ENCODE peak calls at places on chromosomes 3 and 15, in seven cellular contexts. V, S, Y, B, U, F and W are unnamed samples.

GRCh38 chr3:174540536-174540935 is 318.6 kb upstream of the NAALADL2 start:
- DNase-seq in U (no peak), F (no peak), V (no peak), B (no peak), S (no peak), Y (no peak), W (no peak)

GRCh38 chr3:143122089-143122430 is 2.5 kb downstream of the CHST2 start:
- DNase-seq in S (no peak), B (no peak), F (no peak), V (no peak), U (peak; percentile 34), Y (no peak), W (no peak)

GRCh38 chr3:9676780-9677179 is 26.9 kb upstream of the CPNE9 start:
- DNase-seq in F (no peak), U (no peak), S (no peak), Y (no peak), B (no peak), V (no peak), W (no peak)

GRCh38 chr15:27587810-27588209 is 511.3 kb downstream of the OCA2 start:
- DNase-seq in S (no peak), Y (no peak), V (peak; percentile 8), B (no peak), F (no peak), U (no peak), W (no peak)

GRCh38 chr3:121855555-121855954 is 20.5 kb downstream of the EAF2 start:
- DNase-seq in Y (peak; percentile 11), B (no peak), V (peak; percentile 8), F (no peak), U (no peak), S (no peak), W (no peak)

GRCh38 chr3:128316456-128316855 is 150.2 kb downstream of the DNAJB8 start:
- DNase-seq in S (no peak), B (no peak), V (no peak), U (peak; percentile 70), F (no peak), Y (peak; percentile 10), W (no peak)

GRCh38 chr15:99433026-99433756 is 132.6 kb upstream of the MEF2A start:
- DNase-seq in F (peak; percentile 15), B (peak; percentile 47), Y (peak; percentile 44), S (no peak), V (peak; percentile 51), U (peak; percentile 33), W (peak; percentile 70)

GRCh38 chr15:55221090-55222011 is 24.6 kb upstream of the RSL24D1 start:
- DNase-seq in U (no peak), B (peak; percentile 22), Y (peak; percentile 94), F (no peak), V (peak; percentile 78), S (peak; percentile 86), W (no peak)

GRCh38 chr15:66823601-66824000 is 121.6 kb downstream of the SMAD6 start:
- DNase-seq in U (no peak), F (no peak), S (no peak), Y (no peak), V (no peak), B (no peak), W (no peak)

GRCh38 chr3:31664031-31664430 is 131.3 kb downstream of the STT3B start:
- DNase-seq in U (no peak), S (no peak), V (no peak), B (no peak), Y (no peak), F (no peak), W (no peak)

GRCh38 chr3:132554437-132554836 is 42.6 kb upstream of the ACKR4 start:
- DNase-seq in U (no peak), B (no peak), V (no peak), S (peak; percentile 77), Y (peak; percentile 22), F (no peak), W (no peak)

GRCh38 chr15:69313437-69314000 is 14.8 kb downstream of the PAQR5 start:
- DNase-seq in U (no peak), V (no peak), F (no peak), S (no peak), B (no peak), Y (no peak), W (no peak)

GRCh38 chr3:45204136-45204535 is 22.0 kb downstream of the TMEM158 start:
- DNase-seq in S (peak; percentile 51), U (no peak), F (no peak), B (no peak), V (no peak), Y (peak; percentile 76), W (no peak)

GRCh38 chr15:88954431-88955277 is 41.5 kb upstream of the MFGE8 start:
- DNase-seq in F (peak; percentile 68), B (peak; percentile 63), V (no peak), Y (peak; percentile 49), S (peak; percentile 11), U (no peak), W (no peak)